ENCODE peak calls at places on chromosomes 6 and 20, in eight cellular contexts. One of them, this sample, is unnamed.

GRCh38 chr6:89475634-89476033 is 42.7 kb downstream of the ANKRD6 start:
- DNase-seq in AML-193: no peak
- DNase-seq in EH: no peak
- DNase-seq in pancreas: no peak
- DNase-seq in COLO829: no peak
- DNase-seq in CD4-positive, CD25-positive, alpha-beta regulatory T cell: peak
- DNase-seq in NCI-H748 treated with DMSO at 0.1 percent for 48 hours: no peak
- DNase-seq in Caki2: peak
- DNase-seq in this sample: peak

GRCh38 chr6:6409397-6410030 is 89.1 kb upstream of the F13A1 start:
- DNase-seq in NCI-H748 treated with DMSO at 0.1 percent for 48 hours: no peak
- DNase-seq in Caki2: no peak
- DNase-seq in pancreas: no peak
- DNase-seq in CD4-positive, CD25-positive, alpha-beta regulatory T cell: no peak
- DNase-seq in COLO829: no peak
- DNase-seq in EH: no peak
- DNase-seq in AML-193: no peak
- DNase-seq in this sample: no peak

GRCh38 chr6:16168121-16168520 is 39.2 kb downstream of the MYLIP start:
- DNase-seq in CD4-positive, CD25-positive, alpha-beta regulatory T cell: no peak
- DNase-seq in EH: no peak
- DNase-seq in NCI-H748 treated with DMSO at 0.1 percent for 48 hours: no peak
- DNase-seq in Caki2: no peak
- DNase-seq in COLO829: no peak
- DNase-seq in AML-193: no peak
- DNase-seq in pancreas: no peak
- DNase-seq in this sample: no peak

GRCh38 chr6:39599996-39600395 is 125.2 kb downstream of the KIF6 start:
- DNase-seq in pancreas: no peak
- DNase-seq in AML-193: no peak
- DNase-seq in EH: peak
- DNase-seq in CD4-positive, CD25-positive, alpha-beta regulatory T cell: no peak
- DNase-seq in Caki2: no peak
- DNase-seq in COLO829: no peak
- DNase-seq in NCI-H748 treated with DMSO at 0.1 percent for 48 hours: no peak
- DNase-seq in this sample: no peak

GRCh38 chr20:46347831-46348230 is 39.5 kb upstream of the CDH22 start:
- DNase-seq in AML-193: no peak
- DNase-seq in Caki2: no peak
- DNase-seq in NCI-H748 treated with DMSO at 0.1 percent for 48 hours: no peak
- DNase-seq in COLO829: no peak
- DNase-seq in pancreas: no peak
- DNase-seq in EH: no peak
- DNase-seq in CD4-positive, CD25-positive, alpha-beta regulatory T cell: no peak
- DNase-seq in this sample: no peak

GRCh38 chr20:3924304-3925112 is 35.3 kb downstream of the PANK2 start:
- DNase-seq in NCI-H748 treated with DMSO at 0.1 percent for 48 hours: no peak
- DNase-seq in COLO829: no peak
- DNase-seq in AML-193: no peak
- DNase-seq in EH: no peak
- DNase-seq in pancreas: peak
- DNase-seq in CD4-positive, CD25-positive, alpha-beta regulatory T cell: no peak
- DNase-seq in Caki2: no peak
- DNase-seq in this sample: no peak

GRCh38 chr6:170027111-170028043 is 263.5 kb downstream of the DLL1 start:
- DNase-seq in pancreas: no peak
- DNase-seq in COLO829: no peak
- DNase-seq in NCI-H748 treated with DMSO at 0.1 percent for 48 hours: no peak
- DNase-seq in EH: no peak
- DNase-seq in AML-193: no peak
- DNase-seq in Caki2: no peak
- DNase-seq in CD4-positive, CD25-positive, alpha-beta regulatory T cell: no peak
- DNase-seq in this sample: no peak

GRCh38 chr6:37048851-37049734 is 43.6 kb downstream of the FGD2 start:
- DNase-seq in Caki2: peak
- DNase-seq in COLO829: peak
- DNase-seq in CD4-positive, CD25-positive, alpha-beta regulatory T cell: peak
- DNase-seq in AML-193: no peak
- DNase-seq in NCI-H748 treated with DMSO at 0.1 percent for 48 hours: no peak
- DNase-seq in pancreas: peak
- DNase-seq in EH: peak
- DNase-seq in this sample: peak

GRCh38 chr6:104887350-104887749 is 27.6 kb upstream of the HACE1 start:
- DNase-seq in COLO829: peak
- DNase-seq in pancreas: no peak
- DNase-seq in Caki2: peak
- DNase-seq in EH: peak
- DNase-seq in AML-193: peak
- DNase-seq in NCI-H748 treated with DMSO at 0.1 percent for 48 hours: no peak
- DNase-seq in CD4-positive, CD25-positive, alpha-beta regulatory T cell: peak
- DNase-seq in this sample: no peak

GRCh38 chr20:46689754-46690085 is 476 bp upstream of the TP53RK start:
- DNase-seq in AML-193: no peak
- DNase-seq in Caki2: no peak
- DNase-seq in pancreas: no peak
- DNase-seq in CD4-positive, CD25-positive, alpha-beta regulatory T cell: no peak
- DNase-seq in NCI-H748 treated with DMSO at 0.1 percent for 48 hours: no peak
- DNase-seq in COLO829: no peak
- DNase-seq in EH: no peak
- DNase-seq in this sample: no peak

GRCh38 chr6:69179681-69180080 is 544.6 kb downstream of the ADGRB3 start:
- DNase-seq in EH: peak
- DNase-seq in AML-193: no peak
- DNase-seq in Caki2: peak
- DNase-seq in NCI-H748 treated with DMSO at 0.1 percent for 48 hours: no peak
- DNase-seq in pancreas: peak
- DNase-seq in COLO829: no peak
- DNase-seq in CD4-positive, CD25-positive, alpha-beta regulatory T cell: no peak
- DNase-seq in this sample: no peak

GRCh38 chr6:95815389-95816056 is 200.3 kb upstream of the FUT9 start:
- DNase-seq in EH: no peak
- DNase-seq in pancreas: no peak
- DNase-seq in Caki2: no peak
- DNase-seq in AML-193: no peak
- DNase-seq in NCI-H748 treated with DMSO at 0.1 percent for 48 hours: no peak
- DNase-seq in CD4-positive, CD25-positive, alpha-beta regulatory T cell: no peak
- DNase-seq in COLO829: no peak
- DNase-seq in this sample: no peak

GRCh38 chr6:71119560-71119959 is 162.7 kb upstream of the B3GAT2 start:
- DNase-seq in EH: no peak
- DNase-seq in COLO829: no peak
- DNase-seq in NCI-H748 treated with DMSO at 0.1 percent for 48 hours: no peak
- DNase-seq in Caki2: no peak
- DNase-seq in pancreas: no peak
- DNase-seq in AML-193: no peak
- DNase-seq in CD4-positive, CD25-positive, alpha-beta regulatory T cell: no peak
- DNase-seq in this sample: no peak

This sample was measured in naive thymus-derived CD4-positive, alpha-beta T cell.